ENCODE peak calls at places on chromosomes 1 and 21, in six cellular contexts. K is lower leg skin; G is activated CD4-positive, alpha-beta T cell treated with anti-CD3 and anti-CD28 coated beads, Interleukin-2, amount 50 U/mL, for 24 hours; J is A172; T is stimulated activated CD4-positive, alpha-beta T cell treated with anti-CD3 and anti-CD28 coated beads, TNF-alpha, amount 100 ng/mL, for 4 hours; H is HT1080. E is an unnamed sample.

GRCh38 chr1:235295902-235296350 is 32.1 kb downstream of the ARID4B start:
- DNase-seq in K (no peak), G (no peak), J (no peak), T (no peak), H (peak; percentile 36), E (peak; percentile 31)

GRCh38 chr1:86530211-86530610 is 16.7 kb upstream of the CLCA4 start:
- DNase-seq in K (no peak), G (no peak), J (no peak), T (no peak), H (no peak), E (no peak)

GRCh38 chr1:109739738-109740614 is 862 bp downstream of the GSTM3 start:
- DNase-seq in K (peak; percentile 97), G (peak; percentile 61), J (peak; percentile 27), T (peak; percentile 73), H (peak; percentile 71), E (peak; percentile 91)

GRCh38 chr1:24659993-24660665 is 17.0 kb downstream of the SRRM1 start:
- DNase-seq in K (no peak), G (no peak), J (no peak), T (no peak), H (no peak), E (no peak)

GRCh38 chr1:66505671-66506392 is 28.1 kb upstream of the SGIP1 start:
- DNase-seq in K (no peak), G (no peak), J (peak; percentile 67), T (no peak), H (peak; percentile 60), E (no peak)

GRCh38 chr1:25135903-25136302 is 96.4 kb downstream of the SYF2 start:
- DNase-seq in K (no peak), G (no peak), J (no peak), T (no peak), H (no peak), E (no peak)

GRCh38 chr1:106600626-106601025 is 455.8 kb upstream of the PRMT6 start:
- DNase-seq in K (no peak), G (no peak), J (no peak), T (no peak), H (no peak), E (no peak)

GRCh38 chr21:45158491-45159423 is 84.4 kb downstream of the ADARB1 start:
- DNase-seq in K (no peak), G (no peak), J (no peak), T (no peak), H (no peak), E (no peak)

GRCh38 chr1:30033276-30034104 is 689.9 kb downstream of the MATN1 start:
- DNase-seq in K (no peak), G (no peak), J (no peak), T (no peak), H (no peak), E (no peak)

GRCh38 chr1:41485605-41486004 is 1.1 kb upstream of the EDN2 start:
- DNase-seq in K (no peak), G (no peak), J (peak; percentile 90), T (no peak), H (peak; percentile 90), E (no peak)

GRCh38 chr1:113747376-113747775 is 11.9 kb downstream of the PHTF1 start:
- DNase-seq in K (no peak), G (no peak), J (peak; percentile 9), T (no peak), H (peak; percentile 1), E (no peak)

GRCh38 chr1:154972517-154973343 is 1.8 kb upstream of the CKS1B start:
- DNase-seq in K (peak; percentile 95), G (no peak), J (peak; percentile 99), T (no peak), H (peak; percentile 99), E (peak; percentile 58)

GRCh38 chr1:216528816-216529215 is 105.6 kb upstream of the USH2A start:
- DNase-seq in K (no peak), G (no peak), J (no peak), T (no peak), H (no peak), E (no peak)

GRCh38 chr1:113745425-113745824 is 13.9 kb downstream of the PHTF1 start:
- DNase-seq in K (no peak), G (no peak), J (no peak), T (no peak), H (no peak), E (no peak)

GRCh38 chr1:202207292-202207691 is 13.7 kb downstream of the LGR6 start:
- DNase-seq in K (no peak), G (no peak), J (peak; percentile 79), T (no peak), H (peak; percentile 61), E (peak; percentile 44)

GRCh38 chr21:39004776-39005605 is 178.3 kb downstream of the PSMG1 start:
- DNase-seq in K (no peak), G (no peak), J (no peak), T (no peak), H (no peak), E (peak; percentile 73)

GRCh38 chr1:243963566-243963965 is 87.5 kb upstream of the ZBTB18 start:
- DNase-seq in K (no peak), G (no peak), J (no peak), T (no peak), H (no peak), E (no peak)

GRCh38 chr1:183267646-183268431 is 81.8 kb downstream of the LAMC2 start:
- DNase-seq in K (peak; percentile 85), G (no peak), J (peak; percentile 39), T (no peak), H (peak; percentile 92), E (no peak)

GRCh38 chr1:54965624-54966340 is 14.6 kb upstream of the TMEM61 start:
- DNase-seq in K (peak; percentile 94), G (no peak), J (peak; percentile 42), T (no peak), H (peak; percentile 65), E (no peak)

GRCh38 chr1:203796223-203796747 is 862 bp downstream of the ZBED6 start:
- DNase-seq in K (no peak), G (peak; percentile 4), J (peak; percentile 52), T (peak; percentile 3), H (peak; percentile 40), E (no peak)

GRCh38 chr21:38492002-38492401 is 6.3 kb downstream of the ERG start:
- DNase-seq in K (no peak), G (no peak), J (no peak), T (no peak), H (no peak), E (no peak)

GRCh38 chr21:28822882-28823335 is 169.8 kb downstream of the LTN1 start:
- DNase-seq in K (no peak), G (no peak), J (no peak), T (no peak), H (no peak), E (no peak)

GRCh38 chr1:193310569-193310968 is 124.2 kb upstream of the B3GALT2 start:
- DNase-seq in K (no peak), G (no peak), J (no peak), T (no peak), H (no peak), E (no peak)

GRCh38 chr1:169692766-169693460 is 18.5 kb downstream of the SELL start:
- DNase-seq in K (no peak), G (no peak), J (no peak), T (no peak), H (no peak), E (no peak)

GRCh38 chr1:156624814-156625435 is 5.7 kb downstream of the HAPLN2 start:
- DNase-seq in K (no peak), G (no peak), J (no peak), T (no peak), H (no peak), E (no peak)

GRCh38 chr1:97350662-97351061 is 570.2 kb downstream of the DPYD start:
- DNase-seq in K (no peak), G (no peak), J (no peak), T (no peak), H (no peak), E (no peak)